ENCODE peak calls at places on chromosomes 2 and 18, in six cellular contexts. I, R, S, W, Y and J are unnamed samples.

GRCh38 chr2:48438266-48438665 is 91.7 kb upstream of the STON1 start:
- DNase-seq in S (no peak), R (no peak), I (peak), W (no peak), Y (no peak), J (no peak)

GRCh38 chr18:79396431-79397287 is 929 bp downstream of the NFATC1 start:
- DNase-seq in W (peak), S (no peak), R (peak), Y (no peak), I (peak), J (no peak)

GRCh38 chr2:217935245-217935879 is 67.4 kb downstream of the TNS1 start:
- DNase-seq in Y (no peak), S (no peak), W (peak), R (peak), I (no peak), J (no peak)

GRCh38 chr2:138223321-138223720 is 259.0 kb downstream of the HNMT start:
- DNase-seq in Y (no peak), W (peak), R (peak), S (no peak), I (no peak), J (no peak)

GRCh38 chr2:171163261-171163660 is 2.6 kb upstream of the TLK1 start:
- DNase-seq in Y (no peak), I (no peak), S (no peak), W (no peak), R (no peak), J (no peak)

GRCh38 chr2:211055438-211055837 is 499.0 kb downstream of the CPS1 start:
- DNase-seq in I (no peak), S (peak), R (peak), Y (no peak), W (peak), J (no peak)

GRCh38 chr2:170235860-170236638 is 58.1 kb downstream of the MYO3B start:
- DNase-seq in Y (no peak), R (peak), W (peak), S (peak), I (no peak), J (peak)

GRCh38 chr2:26618611-26619010 is 22.6 kb downstream of the CIB4 start:
- DNase-seq in Y (no peak), S (no peak), I (no peak), R (no peak), W (no peak), J (no peak)

GRCh38 chr2:96252526-96252925 is 13.3 kb downstream of the TMEM127 start:
- DNase-seq in R (no peak), I (no peak), Y (no peak), W (no peak), S (no peak), J (no peak)

GRCh38 chr2:160053946-160054345 is 8.5 kb downstream of the PLA2R1 start:
- DNase-seq in W (no peak), Y (no peak), I (no peak), R (no peak), S (no peak), J (no peak)

GRCh38 chr18:22378672-22379282 is 38.9 kb downstream of the CTAGE1 start:
- DNase-seq in I (no peak), R (peak), W (peak), S (peak), Y (no peak), J (no peak)

GRCh38 chr2:31235504-31235902 is 1.6 kb downstream of the EHD3 start:
- DNase-seq in I (no peak), R (peak), S (no peak), W (peak), Y (no peak), J (no peak)

GRCh38 chr2:85956647-85957039 is 67.9 kb upstream of the ST3GAL5 start:
- DNase-seq in S (no peak), Y (no peak), I (no peak), W (no peak), R (no peak), J (no peak)

GRCh38 chr2:158665536-158666302 is 129.4 kb upstream of the DAPL1 start:
- DNase-seq in W (no peak), I (no peak), S (no peak), Y (no peak), R (peak), J (no peak)

GRCh38 chr2:7584017-7584416 is 666.8 kb downstream of the RNF144A start:
- DNase-seq in I (no peak), Y (no peak), R (no peak), W (no peak), S (no peak), J (no peak)

GRCh38 chr18:49231541-49231940 is 228.9 kb downstream of the DYM start:
- DNase-seq in W (no peak), I (no peak), S (no peak), R (no peak), Y (no peak), J (no peak)